ENCODE peak calls at places on chromosomes 11 and 22, in eight cellular contexts. One of them, this sample, is unnamed.

GRCh38 chr11:20518323-20518834 is 81.0 kb upstream of the SLC6A5 start:
- DNase-seq in putamen: no peak
- DNase-seq in mesenteric fat pad: no peak
- DNase-seq in upper lobe of right lung: peak
- DNase-seq in H54: no peak
- DNase-seq in left lung: no peak
- DNase-seq in cardiac muscle cell: no peak
- DNase-seq in tibial nerve: no peak
- DNase-seq in this sample: no peak

GRCh38 chr11:31812392-31813241 is 1.5 kb upstream of the PAX6 start:
- DNase-seq in putamen: no peak
- DNase-seq in mesenteric fat pad: no peak
- DNase-seq in upper lobe of right lung: no peak
- DNase-seq in H54: no peak
- DNase-seq in left lung: no peak
- DNase-seq in cardiac muscle cell: no peak
- DNase-seq in tibial nerve: no peak
- DNase-seq in this sample: peak

GRCh38 chr22:36017661-36018091 is 10.9 kb downstream of the RBFOX2 start:
- DNase-seq in putamen: no peak
- DNase-seq in mesenteric fat pad: no peak
- DNase-seq in upper lobe of right lung: no peak
- DNase-seq in H54: no peak
- DNase-seq in left lung: no peak
- DNase-seq in cardiac muscle cell: no peak
- DNase-seq in tibial nerve: no peak
- DNase-seq in this sample: no peak

GRCh38 chr11:108943853-108944252 is 279.0 kb downstream of the DDX10 start:
- DNase-seq in putamen: no peak
- DNase-seq in mesenteric fat pad: no peak
- DNase-seq in upper lobe of right lung: no peak
- DNase-seq in H54: no peak
- DNase-seq in left lung: no peak
- DNase-seq in cardiac muscle cell: no peak
- DNase-seq in tibial nerve: no peak
- DNase-seq in this sample: no peak

GRCh38 chr22:49738006-49738405 is 89.7 kb downstream of the BRD1 start:
- DNase-seq in putamen: no peak
- DNase-seq in mesenteric fat pad: peak
- DNase-seq in upper lobe of right lung: peak
- DNase-seq in H54: no peak
- DNase-seq in left lung: peak
- DNase-seq in cardiac muscle cell: no peak
- DNase-seq in tibial nerve: no peak
- DNase-seq in this sample: no peak

GRCh38 chr22:29202231-29203192 is 3.2 kb upstream of the EMID1 start:
- DNase-seq in putamen: peak
- DNase-seq in mesenteric fat pad: no peak
- DNase-seq in upper lobe of right lung: no peak
- DNase-seq in H54: no peak
- DNase-seq in left lung: peak
- DNase-seq in cardiac muscle cell: peak
- DNase-seq in tibial nerve: peak
- DNase-seq in this sample: peak

GRCh38 chr11:1479006-1479677 is 7.4 kb downstream of the MOB2 start:
- DNase-seq in putamen: no peak
- DNase-seq in mesenteric fat pad: no peak
- DNase-seq in upper lobe of right lung: peak
- DNase-seq in H54: no peak
- DNase-seq in left lung: no peak
- DNase-seq in cardiac muscle cell: no peak
- DNase-seq in tibial nerve: no peak
- DNase-seq in this sample: no peak

GRCh38 chr11:32385998-32386397 is 49.3 kb downstream of the WT1 start:
- DNase-seq in putamen: peak
- DNase-seq in mesenteric fat pad: no peak
- DNase-seq in upper lobe of right lung: no peak
- DNase-seq in H54: peak
- DNase-seq in left lung: no peak
- DNase-seq in cardiac muscle cell: peak
- DNase-seq in tibial nerve: no peak
- DNase-seq in this sample: peak

GRCh38 chr22:37675930-37676571 is 615 bp downstream of the LGALS1 start:
- DNase-seq in putamen: no peak
- DNase-seq in mesenteric fat pad: no peak
- DNase-seq in upper lobe of right lung: peak
- DNase-seq in H54: no peak
- DNase-seq in left lung: peak
- DNase-seq in cardiac muscle cell: peak
- DNase-seq in tibial nerve: no peak
- DNase-seq in this sample: no peak

GRCh38 chr11:45872513-45873356 is 12.7 kb upstream of the MAPK8IP1 start:
- DNase-seq in putamen: peak
- DNase-seq in mesenteric fat pad: no peak
- DNase-seq in upper lobe of right lung: peak
- DNase-seq in H54: peak
- DNase-seq in left lung: no peak
- DNase-seq in cardiac muscle cell: peak
- DNase-seq in tibial nerve: no peak
- DNase-seq in this sample: peak

GRCh38 chr11:6402561-6402981 is 12.3 kb downstream of the SMPD1 start:
- DNase-seq in putamen: no peak
- DNase-seq in mesenteric fat pad: peak
- DNase-seq in upper lobe of right lung: no peak
- DNase-seq in H54: no peak
- DNase-seq in left lung: no peak
- DNase-seq in cardiac muscle cell: no peak
- DNase-seq in tibial nerve: no peak
- DNase-seq in this sample: no peak

GRCh38 chr22:33806191-33806590 is 114.1 kb downstream of the LARGE1 start:
- DNase-seq in putamen: no peak
- DNase-seq in mesenteric fat pad: no peak
- DNase-seq in upper lobe of right lung: no peak
- DNase-seq in H54: no peak
- DNase-seq in left lung: no peak
- DNase-seq in cardiac muscle cell: no peak
- DNase-seq in tibial nerve: no peak
- DNase-seq in this sample: no peak

GRCh38 chr11:2515401-2516275 is 70.8 kb downstream of the KCNQ1 start:
- DNase-seq in putamen: no peak
- DNase-seq in mesenteric fat pad: peak
- DNase-seq in upper lobe of right lung: peak
- DNase-seq in H54: no peak
- DNase-seq in left lung: peak
- DNase-seq in cardiac muscle cell: no peak
- DNase-seq in tibial nerve: no peak
- DNase-seq in this sample: peak

GRCh38 chr11:103907548-103908455 is 128.6 kb upstream of the DDI1 start:
- DNase-seq in putamen: no peak
- DNase-seq in mesenteric fat pad: no peak
- DNase-seq in upper lobe of right lung: no peak
- DNase-seq in H54: no peak
- DNase-seq in left lung: no peak
- DNase-seq in cardiac muscle cell: peak
- DNase-seq in tibial nerve: no peak
- DNase-seq in this sample: no peak

GRCh38 chr11:73398132-73398526 is 21.9 kb downstream of the RELT start:
- DNase-seq in putamen: no peak
- DNase-seq in mesenteric fat pad: no peak
- DNase-seq in upper lobe of right lung: peak
- DNase-seq in H54: no peak
- DNase-seq in left lung: no peak
- DNase-seq in cardiac muscle cell: no peak
- DNase-seq in tibial nerve: no peak
- DNase-seq in this sample: peak

GRCh38 chr11:126607374-126607773 is 251.9 kb downstream of the ST3GAL4 start:
- DNase-seq in putamen: peak
- DNase-seq in mesenteric fat pad: no peak
- DNase-seq in upper lobe of right lung: no peak
- DNase-seq in H54: peak
- DNase-seq in left lung: no peak
- DNase-seq in cardiac muscle cell: peak
- DNase-seq in tibial nerve: peak
- DNase-seq in this sample: peak

GRCh38 chr11:119316729-119317591 is at the start of gene MCAM:
- DNase-seq in putamen: peak
- DNase-seq in mesenteric fat pad: no peak
- DNase-seq in upper lobe of right lung: no peak
- DNase-seq in H54: no peak
- DNase-seq in left lung: no peak
- DNase-seq in cardiac muscle cell: peak
- DNase-seq in tibial nerve: no peak
- DNase-seq in this sample: no peak

GRCh38 chr22:19565921-19566598 is 41.9 kb upstream of the CLDN5 start:
- DNase-seq in putamen: no peak
- DNase-seq in mesenteric fat pad: peak
- DNase-seq in upper lobe of right lung: no peak
- DNase-seq in H54: no peak
- DNase-seq in left lung: no peak
- DNase-seq in cardiac muscle cell: no peak
- DNase-seq in tibial nerve: no peak
- DNase-seq in this sample: no peak

GRCh38 chr22:49365191-49365837 is 462.4 kb downstream of the BRD1 start:
- DNase-seq in putamen: no peak
- DNase-seq in mesenteric fat pad: peak
- DNase-seq in upper lobe of right lung: peak
- DNase-seq in H54: no peak
- DNase-seq in left lung: no peak
- DNase-seq in cardiac muscle cell: no peak
- DNase-seq in tibial nerve: no peak
- DNase-seq in this sample: no peak

GRCh38 chr11:124928942-124929663 is 6.7 kb downstream of the HEPACAM start:
- DNase-seq in putamen: no peak
- DNase-seq in mesenteric fat pad: no peak
- DNase-seq in upper lobe of right lung: no peak
- DNase-seq in H54: no peak
- DNase-seq in left lung: no peak
- DNase-seq in cardiac muscle cell: no peak
- DNase-seq in tibial nerve: peak
- DNase-seq in this sample: no peak

GRCh38 chr22:49943405-49943765 is 17.2 kb upstream of the PIM3 start:
- DNase-seq in putamen: no peak
- DNase-seq in mesenteric fat pad: no peak
- DNase-seq in upper lobe of right lung: no peak
- DNase-seq in H54: no peak
- DNase-seq in left lung: no peak
- DNase-seq in cardiac muscle cell: no peak
- DNase-seq in tibial nerve: no peak
- DNase-seq in this sample: no peak

GRCh38 chr22:42887523-42888507 is 30.7 kb upstream of the ARFGAP3 start:
- DNase-seq in putamen: no peak
- DNase-seq in mesenteric fat pad: no peak
- DNase-seq in upper lobe of right lung: peak
- DNase-seq in H54: no peak
- DNase-seq in left lung: peak
- DNase-seq in cardiac muscle cell: no peak
- DNase-seq in tibial nerve: no peak
- DNase-seq in this sample: no peak

GRCh38 chr11:65209711-65210360 is 28.1 kb downstream of the CAPN1 start:
- DNase-seq in putamen: no peak
- DNase-seq in mesenteric fat pad: no peak
- DNase-seq in upper lobe of right lung: no peak
- DNase-seq in H54: no peak
- DNase-seq in left lung: no peak
- DNase-seq in cardiac muscle cell: no peak
- DNase-seq in tibial nerve: no peak
- DNase-seq in this sample: no peak

GRCh38 chr22:42919199-42919598 is 62.1 kb upstream of the ARFGAP3 start:
- DNase-seq in putamen: no peak
- DNase-seq in mesenteric fat pad: no peak
- DNase-seq in upper lobe of right lung: peak
- DNase-seq in H54: no peak
- DNase-seq in left lung: no peak
- DNase-seq in cardiac muscle cell: no peak
- DNase-seq in tibial nerve: no peak
- DNase-seq in this sample: no peak

GRCh38 chr11:3145206-3145520 is 19.9 kb downstream of the OSBPL5 start:
- DNase-seq in putamen: no peak
- DNase-seq in mesenteric fat pad: no peak
- DNase-seq in upper lobe of right lung: no peak
- DNase-seq in H54: no peak
- DNase-seq in left lung: no peak
- DNase-seq in cardiac muscle cell: no peak
- DNase-seq in tibial nerve: no peak
- DNase-seq in this sample: no peak

GRCh38 chr11:72058416-72059034 is 21.8 kb downstream of the NUMA1 start:
- DNase-seq in putamen: no peak
- DNase-seq in mesenteric fat pad: no peak
- DNase-seq in upper lobe of right lung: no peak
- DNase-seq in H54: no peak
- DNase-seq in left lung: no peak
- DNase-seq in cardiac muscle cell: no peak
- DNase-seq in tibial nerve: no peak
- DNase-seq in this sample: no peak

GRCh38 chr11:46490576-46491100 is 99.1 kb upstream of the CHRM4 start:
- DNase-seq in putamen: no peak
- DNase-seq in mesenteric fat pad: no peak
- DNase-seq in upper lobe of right lung: no peak
- DNase-seq in H54: no peak
- DNase-seq in left lung: no peak
- DNase-seq in cardiac muscle cell: no peak
- DNase-seq in tibial nerve: no peak
- DNase-seq in this sample: no peak

GRCh38 chr11:19597876-19598275 is 114.8 kb upstream of the NAV2 start:
- DNase-seq in putamen: no peak
- DNase-seq in mesenteric fat pad: no peak
- DNase-seq in upper lobe of right lung: no peak
- DNase-seq in H54: peak
- DNase-seq in left lung: no peak
- DNase-seq in cardiac muscle cell: no peak
- DNase-seq in tibial nerve: no peak
- DNase-seq in this sample: no peak

GRCh38 chr22:19357270-19358105 is 66.0 kb upstream of the CLTCL1 start:
- DNase-seq in putamen: no peak
- DNase-seq in mesenteric fat pad: no peak
- DNase-seq in upper lobe of right lung: no peak
- DNase-seq in H54: no peak
- DNase-seq in left lung: no peak
- DNase-seq in cardiac muscle cell: no peak
- DNase-seq in tibial nerve: no peak
- DNase-seq in this sample: no peak

GRCh38 chr11:84564180-84564866 is 1062.8 kb downstream of the DLG2 start:
- DNase-seq in putamen: no peak
- DNase-seq in mesenteric fat pad: no peak
- DNase-seq in upper lobe of right lung: no peak
- DNase-seq in H54: peak
- DNase-seq in left lung: no peak
- DNase-seq in cardiac muscle cell: peak
- DNase-seq in tibial nerve: peak
- DNase-seq in this sample: no peak

GRCh38 chr11:13169709-13170108 is 107.9 kb upstream of the BMAL1 start:
- DNase-seq in putamen: no peak
- DNase-seq in mesenteric fat pad: no peak
- DNase-seq in upper lobe of right lung: no peak
- DNase-seq in H54: peak
- DNase-seq in left lung: no peak
- DNase-seq in cardiac muscle cell: peak
- DNase-seq in tibial nerve: no peak
- DNase-seq in this sample: no peak

GRCh38 chr11:23585700-23586099 is 725.4 kb upstream of the CCDC179 start:
- DNase-seq in putamen: no peak
- DNase-seq in mesenteric fat pad: no peak
- DNase-seq in upper lobe of right lung: no peak
- DNase-seq in H54: no peak
- DNase-seq in left lung: no peak
- DNase-seq in cardiac muscle cell: no peak
- DNase-seq in tibial nerve: no peak
- DNase-seq in this sample: no peak